ENCODE peak calls at places on chromosomes 11 and 22, in five cellular contexts. W, S, I, U and F are unnamed samples.

GRCh38 chr11:129282634-129283033 is 90.5 kb upstream of the ARHGAP32 start:
- DNase-seq in U (no peak), S (no peak), I (no peak), W (no peak), F (no peak)

GRCh38 chr11:76803023-76803422 is 19.9 kb downstream of the TSKU start:
- DNase-seq in W (peak; percentile 15), U (no peak), I (no peak), S (peak; percentile 49), F (no peak)

GRCh38 chr11:128499613-128500213 is 87.6 kb downstream of the ETS1 start:
- DNase-seq in W (no peak), U (no peak), S (no peak), I (no peak), F (no peak)

GRCh38 chr11:32418836-32419235 is 16.5 kb downstream of the WT1 start:
- DNase-seq in I (no peak), U (no peak), W (no peak), S (no peak), F (no peak)

GRCh38 chr22:46390652-46391301 is 55.3 kb downstream of the TRMU start:
- DNase-seq in S (peak; percentile 72), U (no peak), W (peak; percentile 47), I (no peak), F (no peak)

GRCh38 chr11:62910141-62910882 is 10.9 kb downstream of the CHRM1 start:
- DNase-seq in I (no peak), S (no peak), U (no peak), W (no peak), F (no peak)

GRCh38 chr22:40289991-40290459 is 56.3 kb upstream of the ADSL start:
- DNase-seq in U (peak; percentile 49), S (no peak), I (peak; percentile 67), W (no peak), F (peak; percentile 65)

GRCh38 chr11:119055901-119056300 is 1.1 kb downstream of the HYOU1 start:
- DNase-seq in U (no peak), S (no peak), W (no peak), I (no peak), F (no peak)

GRCh38 chr11:47408598-47409439 is 429 bp downstream of the SLC39A13 start:
- DNase-seq in U (no peak), I (no peak), W (peak; percentile 79), S (peak; percentile 66), F (no peak)

GRCh38 chr11:240315-240714 is 3.5 kb downstream of the PSMD13 start:
- DNase-seq in W (no peak), I (no peak), U (no peak), S (no peak), F (no peak)

GRCh38 chr11:124920870-124921609 is 2.0 kb downstream of the HEPN1 start:
- DNase-seq in W (peak; percentile 43), S (peak; percentile 84), I (peak; percentile 63), U (peak; percentile 63), F (peak; percentile 30)

GRCh38 chr11:45062974-45063635 is 83.3 kb upstream of the PRDM11 start:
- DNase-seq in S (no peak), W (no peak), U (no peak), I (no peak), F (no peak)

GRCh38 chr11:123479048-123479837 is 49.2 kb downstream of the GRAMD1B start:
- DNase-seq in I (no peak), S (no peak), W (no peak), U (no peak), F (no peak)

GRCh38 chr22:22446527-22446926 is 62.0 kb downstream of the ZNF280B start:
- DNase-seq in I (no peak), U (no peak), W (no peak), S (no peak), F (no peak)

GRCh38 chr11:62146476-62147200 is 22.8 kb downstream of the INCENP start:
- DNase-seq in I (no peak), S (no peak), W (no peak), U (no peak), F (no peak)

GRCh38 chr22:28674121-28674563 is 5.5 kb downstream of the TTC28 start:
- DNase-seq in W (no peak), I (peak; percentile 8), U (peak; percentile 15), S (no peak), F (peak; percentile 18)

GRCh38 chr11:92793189-92793588 is 176.3 kb upstream of the MTNR1B start:
- DNase-seq in W (no peak), S (no peak), U (no peak), I (no peak), F (no peak)

GRCh38 chr22:31681625-31682345 is 19.8 kb upstream of the PISD start:
- DNase-seq in U (no peak), I (no peak), W (no peak), S (peak; percentile 18), F (no peak)

GRCh38 chr11:33258631-33259184 is 1.5 kb downstream of the HIPK3 start:
- DNase-seq in U (no peak), I (peak; percentile 3), W (no peak), S (no peak), F (no peak)

GRCh38 chr11:41309111-41309522 is 150.3 kb downstream of the LRRC4C start:
- DNase-seq in W (no peak), U (no peak), I (no peak), S (no peak), F (no peak)

GRCh38 chr11:10275714-10276113 is 18.3 kb downstream of the SBF2 start:
- DNase-seq in S (no peak), W (no peak), U (no peak), I (no peak), F (no peak)

GRCh38 chr22:35637943-35638342 is 10.3 kb upstream of the APOL6 start:
- DNase-seq in S (no peak), U (no peak), W (no peak), I (no peak), F (no peak)

GRCh38 chr11:121334973-121335711 is 42.6 kb downstream of the SC5D start:
- DNase-seq in S (no peak), W (no peak), U (no peak), I (no peak), F (no peak)

GRCh38 chr11:126229782-126230540 is 18.4 kb downstream of the FAM118B start:
- DNase-seq in W (no peak), S (no peak), U (no peak), I (no peak), F (no peak)

GRCh38 chr11:120168960-120169681 is 31.2 kb upstream of the TRIM29 start:
- DNase-seq in I (peak; percentile 45), U (no peak), S (peak; percentile 73), W (peak; percentile 59), F (peak; percentile 56)

GRCh38 chr11:120169981-120170698 is 32.2 kb upstream of the TRIM29 start:
- DNase-seq in W (no peak), S (no peak), I (no peak), U (no peak), F (no peak)

GRCh38 chr11:120172921-120173705 is 35.2 kb upstream of the TRIM29 start:
- DNase-seq in U (no peak), S (no peak), W (no peak), I (no peak), F (no peak)

GRCh38 chr11:120172054-120172881 is 34.4 kb upstream of the TRIM29 start:
- DNase-seq in U (no peak), I (peak; percentile 36), W (peak; percentile 67), S (peak; percentile 66), F (no peak)

DNA sequence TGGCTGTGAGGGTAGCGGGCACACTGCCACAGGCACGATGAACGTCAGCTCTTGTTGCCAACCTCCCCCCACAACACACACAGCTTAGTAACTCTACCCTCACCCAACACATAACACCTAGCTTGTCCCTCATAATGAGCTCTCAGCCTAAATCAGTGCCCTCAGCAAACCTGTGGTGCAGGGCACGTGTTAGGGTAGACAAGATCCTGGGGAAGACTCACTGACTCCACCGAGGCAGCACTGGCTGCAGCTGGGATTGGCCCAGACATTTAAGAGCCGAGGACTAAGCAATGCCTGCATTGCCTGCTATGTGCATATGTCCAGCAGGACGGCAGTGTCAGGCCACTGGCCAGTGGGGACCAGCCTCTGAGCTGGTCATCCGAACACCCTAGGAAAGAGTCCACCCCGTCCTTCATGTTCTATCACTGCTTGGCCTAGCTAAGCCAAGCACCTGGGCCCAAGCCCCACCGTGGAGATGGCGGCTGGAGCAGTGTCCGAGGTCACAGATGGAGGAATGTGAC is 32.9 kb upstream of the TRIM29 start:
- DNase-seq in U (no peak), I (no peak), S (no peak), W (no peak), F (no peak)
- H3K9me3 ChIP-seq in U (no peaks in the 10 kb centered on the region), I (no peaks in the 10 kb centered on the region), S (no peaks in the 10 kb centered on the region), W (no peaks in the 10 kb centered on the region), F (no peaks in the 10 kb centered on the region)

GRCh38 chr22:49886346-49887073 is 31.7 kb downstream of the ALG12 start:
- DNase-seq in U (no peak), W (no peak), S (no peak), I (no peak), F (no peak)

GRCh38 chr22:49884503-49885260 is 31.0 kb downstream of the ZBED4 start:
- DNase-seq in I (no peak), W (no peak), S (no peak), U (no peak), F (no peak)

GRCh38 chr22:49885281-49885680 is 31.6 kb downstream of the ZBED4 start:
- DNase-seq in S (no peak), I (no peak), U (no peak), W (no peak), F (no peak)

GRCh38 chr22:49887074-49887471 is 31.2 kb downstream of the ALG12 start:
- DNase-seq in W (no peak), U (no peak), I (no peak), S (no peak), F (no peak)

DNA sequence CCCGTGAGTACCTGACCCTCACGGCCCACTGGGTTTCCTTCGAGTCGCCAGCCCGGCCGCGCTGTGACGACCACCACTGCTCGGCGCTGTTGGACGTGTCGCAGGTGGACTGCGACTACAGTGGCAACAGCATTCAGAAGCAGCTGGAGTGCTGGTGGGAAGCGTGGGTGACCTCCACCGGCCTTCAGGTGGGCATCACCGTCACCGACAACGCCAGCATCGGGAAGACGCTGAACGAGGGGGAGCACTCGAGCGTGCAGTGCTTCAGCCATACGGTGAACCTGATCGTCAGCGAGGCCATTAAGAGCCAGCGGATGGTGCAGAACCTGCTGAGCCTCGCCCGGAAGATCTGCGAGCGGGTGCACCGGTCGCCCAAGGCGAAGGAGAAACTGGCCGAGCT is 32.2 kb downstream of the ZBED4 start:
- DNase-seq in W (no peak), I (no peak), U (no peak), S (no peak), F (no peak)
- H3K9me3 ChIP-seq in W (no peaks in the 10 kb centered on the region), I (no peaks in the 10 kb centered on the region), U (no peaks in the 10 kb centered on the region), S (no peaks in the 10 kb centered on the region), F (no peaks in the 10 kb centered on the region)

DNA sequence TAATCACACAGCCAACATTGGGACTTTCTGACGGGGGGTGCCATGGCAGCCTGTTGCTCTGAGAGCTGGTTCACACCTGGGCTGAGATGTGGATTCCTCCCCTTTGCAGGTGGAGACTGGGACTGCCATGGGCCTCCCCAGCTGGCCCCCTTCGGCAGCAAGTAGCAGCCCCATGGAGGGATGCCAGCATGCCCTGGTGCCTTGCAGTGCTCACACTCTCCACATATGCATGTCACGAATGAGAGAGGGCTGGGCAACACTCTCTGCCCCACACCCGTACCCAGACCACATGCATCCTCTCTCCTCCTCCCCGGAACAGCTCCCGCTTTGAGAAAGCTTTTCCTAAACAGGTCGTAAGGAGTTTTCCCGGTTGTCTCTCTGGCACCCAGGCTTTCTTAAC is 231.1 kb upstream of the B3GAT1 start:
- DNase-seq in S (no peak), U (no peak), W (no peak), I (no peak), F (no peak)
- H3K9me3 ChIP-seq in S (no peaks in the 10 kb centered on the region), U (no peaks in the 10 kb centered on the region), W (no peaks in the 10 kb centered on the region), I (no peaks in the 10 kb centered on the region), F (no peaks in the 10 kb centered on the region)

DNA sequence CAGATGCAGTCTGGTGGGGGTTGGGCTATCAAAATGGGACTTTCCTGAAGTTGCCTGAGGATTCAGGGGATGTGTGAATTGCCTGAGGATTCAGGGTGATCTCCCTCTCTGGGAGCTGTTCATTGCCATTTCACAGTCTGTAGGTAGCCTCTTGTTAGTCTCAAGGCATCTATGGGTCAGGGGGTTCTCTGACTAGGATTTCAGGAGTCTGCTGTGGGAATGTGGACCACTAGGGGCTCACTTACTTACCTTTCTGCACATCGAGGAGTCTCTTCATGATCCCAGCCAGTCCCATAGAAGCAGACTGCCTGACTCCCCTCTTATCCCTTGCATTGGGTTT is 54.0 kb downstream of the KCNQ1OT1 start:
- DNase-seq in S (no peak), U (no peak), I (no peak), W (no peak), F (no peak)
- H3K9me3 ChIP-seq in S (peaks cover 79% of the 10 kb centered on the region), U (peaks cover 22% of the 10 kb centered on the region), I (peaks cover 75% of the 10 kb centered on the region), W (peaks cover 78% of the 10 kb centered on the region), F (peaks cover 16% of the 10 kb centered on the region)